ENCODE peak calls at places on chromosomes 7 and 10, in four cellular contexts. L is K562, I is HCT116, A is GM12878. U is an unnamed sample.

GRCh38 chr10:36790000-36790399 is 335.4 kb upstream of the ANKRD30A start:
- DNase-seq in L (no peak), A (no peak), I (no peak), U (no peak)

GRCh38 chr7:129363-130221 is 62.8 kb upstream of the FAM20C start:
- DNase-seq in I (no peak), A (no peak), L (no peak), U (no peak)

GRCh38 chr10:118472415-118472814 is 123.0 kb downstream of the PRLHR start:
- DNase-seq in I (no peak), L (no peak), A (no peak), U (no peak)

GRCh38 chr10:118118751-118119150 is 72.0 kb upstream of the RAB11FIP2 start:
- DNase-seq in L (no peak), I (no peak), A (no peak), U (no peak)

GRCh38 chr7:100673942-100674431 is 447 bp downstream of the GNB2 start:
- DNase-seq in I (no peak), L (peak), A (no peak), U (peak)

GRCh38 chr7:877312-878232 is 1.2 kb downstream of the GET4 start:
- DNase-seq in A (no peak), L (peak), I (no peak), U (no peak)

GRCh38 chr10:97701438-97702064 is 12.0 kb upstream of the MARVELD1 start:
- DNase-seq in I (no peak), A (no peak), L (peak), U (no peak)

GRCh38 chr7:50534690-50535290 is 30.4 kb downstream of the DDC start:
- DNase-seq in L (peak), I (peak), A (no peak), U (no peak)

GRCh38 chr7:25356534-25357151 is 128.4 kb upstream of the NPVF start:
- DNase-seq in A (no peak), I (no peak), L (no peak), U (no peak)

GRCh38 chr7:159227433-159227832 is 82.8 kb upstream of the VIPR2 start:
- DNase-seq in L (no peak), I (no peak), A (no peak), U (no peak)

GRCh38 chr10:561721-562120 is 127.7 kb downstream of the DIP2C start:
- DNase-seq in A (no peak), I (no peak), L (no peak), U (no peak)

GRCh38 chr10:126270116-126270515 is 118.2 kb downstream of the ADAM12 start:
- DNase-seq in A (no peak), I (no peak), L (no peak), U (no peak)

GRCh38 chr7:103752995-103753394 is 236.5 kb downstream of the RELN start:
- DNase-seq in A (no peak), L (no peak), I (no peak), U (no peak)

GRCh38 chr7:155398944-155399343 is 59.0 kb upstream of the EN2 start:
- DNase-seq in A (no peak), I (no peak), L (peak), U (no peak)

GRCh38 chr7:100662377-100662776 is 6.1 kb upstream of the ACTL6B start:
- DNase-seq in L (no peak), A (no peak), I (no peak), U (no peak)

GRCh38 chr7:104971290-104972071 is 42.5 kb upstream of the KMT2E start:
- DNase-seq in I (no peak), L (no peak), A (no peak), U (no peak)

GRCh38 chr10:81733547-81733946 is 141.4 kb upstream of the NRG3 start:
- DNase-seq in I (no peak), A (no peak), L (no peak), U (no peak)

GRCh38 chr7:253491-254336 is 36.3 kb upstream of the FOXL3 start:
- DNase-seq in A (no peak), I (no peak), L (no peak), U (no peak)

GRCh38 chr7:151821806-151822540 is 54.9 kb downstream of the PRKAG2 start:
- DNase-seq in L (no peak), I (no peak), A (no peak), U (no peak)

GRCh38 chr10:58267713-58268453 is at the start of gene IPMK:
- DNase-seq in I (peak), L (peak), A (peak), U (peak)

GRCh38 chr7:154440656-154441055 is 388.5 kb downstream of the DPP6 start:
- DNase-seq in A (no peak), I (no peak), L (no peak), U (no peak)

GRCh38 chr7:118153551-118154177 is 30.3 kb upstream of the LSM8 start:
- DNase-seq in A (no peak), L (peak), I (peak), U (no peak)

GRCh38 chr7:24197852-24198251 is 86.1 kb upstream of the NPY start:
- DNase-seq in L (no peak), I (no peak), A (no peak), U (no peak)

GRCh38 chr10:75712241-75712880 is 280.9 kb downstream of the LRMDA start:
- DNase-seq in L (no peak), A (no peak), I (no peak), U (no peak)
- TF ChIP-seq EGR1 in L (no peak), A (no peak), I (no peak), U (no peak)

GRCh38 chr7:45665172-45665571 is 91.0 kb downstream of the ADCY1 start:
- DNase-seq in I (no peak), A (no peak), L (no peak), U (no peak)
- TF ChIP-seq EGR1 in I (no peak), A (no peak), L (no peak), U (no peak)

GRCh38 chr7:55409474-55410225 is 44.5 kb downstream of the LANCL2 start:
- DNase-seq in A (peak), I (no peak), L (peak), U (no peak)
- TF ChIP-seq EGR1 in A (no peak), I (no peak), L (no peak), U (no peak)

GRCh38 chr10:124062390-124062789 is 31.0 kb downstream of the CHST15 start:
- DNase-seq in A (no peak), L (no peak), I (no peak), U (no peak)

GRCh38 chr10:124065382-124066155 is 27.8 kb downstream of the CHST15 start:
- DNase-seq in L (no peak), A (no peak), I (no peak), U (no peak)

GRCh38 chr10:124064158-124064603 is 29.2 kb downstream of the CHST15 start:
- DNase-seq in I (no peak), A (no peak), L (no peak), U (no peak)

GRCh38 chr10:124064676-124065075 is 28.7 kb downstream of the CHST15 start:
- DNase-seq in I (no peak), L (no peak), A (no peak), U (no peak)

GRCh38 chr10:124063736-124064135 is 29.7 kb downstream of the CHST15 start:
- DNase-seq in I (no peak), A (no peak), L (no peak), U (no peak)
- TF ChIP-seq EGR1 in I (no peak), A (no peak), L (no peak), U (no peak)

GRCh38 chr10:110865804-110866482 is 5.8 kb upstream of the PDCD4 start:
- DNase-seq in L (no peak), I (no peak), A (no peak), U (no peak)

GRCh38 chr10:110863361-110863760 is 8.4 kb upstream of the PDCD4 start:
- DNase-seq in L (no peak), A (no peak), I (no peak), U (no peak)

GRCh38 chr10:110863956-110864355 is 7.8 kb upstream of the PDCD4 start:
- DNase-seq in L (no peak), I (no peak), A (no peak), U (no peak)

GRCh38 chr10:110864662-110865140 is 7.0 kb upstream of the PDCD4 start:
- DNase-seq in I (no peak), A (peak), L (no peak), U (no peak)

DNA sequence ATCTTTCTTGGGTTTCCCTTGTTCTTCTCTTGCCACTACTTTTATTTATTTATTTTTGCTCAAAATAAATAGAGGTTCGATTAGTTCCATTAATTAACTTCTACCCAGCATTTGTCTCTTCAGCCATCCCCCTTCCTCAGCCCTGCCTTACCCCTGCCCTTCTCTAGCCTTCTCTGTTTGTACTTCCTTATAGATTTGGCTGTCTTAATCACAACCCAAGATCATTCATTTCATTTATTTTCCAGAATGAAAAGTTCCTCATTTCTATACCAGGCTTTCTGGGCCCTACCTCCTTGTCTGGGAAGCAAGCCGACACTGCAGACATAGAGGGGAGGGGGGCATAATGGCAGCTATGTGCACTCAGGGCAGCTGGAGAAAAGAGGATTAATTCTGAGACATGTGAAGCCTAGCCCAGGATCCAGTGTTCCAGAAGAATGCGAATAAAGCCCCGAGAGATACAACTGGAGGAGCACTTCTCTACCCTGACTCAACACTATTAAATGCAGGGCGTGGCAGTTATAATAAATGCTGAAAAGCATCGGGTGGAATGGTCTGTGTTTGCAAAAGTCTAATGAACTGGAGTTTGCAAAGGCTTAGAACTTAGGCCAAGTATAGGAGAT is 6.4 kb upstream of the PDCD4 start:
- DNase-seq in A (no peak), L (no peak), I (no peak), U (no peak)
- TF ChIP-seq EGR1 in A (no peak), L (no peak), I (no peak), U (no peak)

GRCh38 chr7:91683823-91684222 is 196.7 kb downstream of the MTERF1 start:
- DNase-seq in A (no peak), L (no peak), I (no peak), U (no peak)
- TF ChIP-seq EGR1 in A (no peak), L (no peak), I (no peak), U (no peak)

GRCh38 chr10:11235771-11236170 is 218.1 kb downstream of the CELF2 start:
- DNase-seq in A (no peak), L (no peak), I (no peak), U (no peak)

GRCh38 chr10:11234857-11235640 is 217.4 kb downstream of the CELF2 start:
- DNase-seq in L (no peak), I (no peak), A (no peak), U (no peak)

GRCh38 chr10:11236234-11236633 is 218.6 kb downstream of the CELF2 start:
- DNase-seq in A (no peak), I (no peak), L (no peak), U (no peak)

GRCh38 chr10:11238893-11239292 is 221.2 kb downstream of the CELF2 start:
- DNase-seq in L (no peak), A (no peak), I (no peak), U (no peak)

DNA sequence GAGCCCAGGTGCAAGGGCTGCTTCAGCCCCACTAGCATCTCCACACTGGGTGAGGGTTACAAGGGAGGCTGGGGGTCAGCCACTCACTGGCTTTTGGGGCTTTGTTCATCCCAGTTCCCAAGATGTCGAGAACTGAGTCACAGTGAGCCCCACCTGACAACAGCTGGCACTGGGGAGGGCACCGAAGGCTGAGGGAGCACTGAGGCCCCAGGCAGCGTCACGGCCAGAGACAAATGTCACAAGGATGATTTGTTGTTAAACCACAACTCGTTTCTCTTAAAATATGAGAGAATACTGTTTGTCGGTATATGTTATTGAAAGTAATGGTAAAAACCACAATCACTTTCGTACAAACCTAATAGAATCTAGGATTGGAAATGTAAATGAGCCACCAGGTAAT is 219.9 kb downstream of the CELF2 start:
- DNase-seq in L (no peak), I (no peak), A (no peak), U (no peak)
- TF ChIP-seq EGR1 in L (no peak), I (no peak), A (no peak), U (no peak)

U was measured in H1.